ENCODE peak calls at places on chromosomes 4 and X, in four cellular contexts. Y is neural crest cell, R is astrocyte of the spinal cord, Z is iPS-NIHi11. C is an unnamed sample.

GRCh38 chrX:68895339-68896250 is 66.8 kb downstream of the EFNB1 start:
- DNase-seq in Y (no peak), R (peak), Z (no peak), C (no peak)

GRCh38 chr4:184170996-184171395 is 46.7 kb downstream of the ENPP6 start:
- DNase-seq in Y (no peak), R (peak), Z (peak), C (no peak)

GRCh38 chr4:108148316-108148715 is 20.4 kb downstream of the LEF1 start:
- DNase-seq in Y (no peak), R (no peak), Z (no peak), C (no peak)

GRCh38 chr4:76601791-76602190 is 166.8 kb downstream of the SHROOM3 start:
- DNase-seq in Y (no peak), R (peak), Z (no peak), C (no peak)

GRCh38 chr4:7949759-7950158 is 10.1 kb upstream of the AFAP1 start:
- DNase-seq in Y (no peak), R (no peak), Z (no peak), C (no peak)

GRCh38 chr4:184688447-184688846 is 38.9 kb downstream of the PRIMPOL start:
- DNase-seq in Y (no peak), R (peak), Z (peak), C (no peak)

GRCh38 chrX:48938721-48939416 is 18.5 kb downstream of the OTUD5 start:
- DNase-seq in Y (no peak), R (no peak), Z (no peak), C (no peak)

GRCh38 chr4:155658665-155659064 is 8.0 kb upstream of the GUCY1A1 start:
- DNase-seq in Y (no peak), R (no peak), Z (no peak), C (no peak)

GRCh38 chr4:169115144-169115896 is 105.3 kb upstream of the CBR4 start:
- DNase-seq in Y (no peak), R (no peak), Z (no peak), C (no peak)